ENCODE peak calls at places on chromosomes 1 and 21, in six cellular contexts. V is adrenal gland, Y is BJ, E is HTR-8/SVneo, A is H9, J is mucosa of gallbladder. I is an unnamed sample.
A peak's percentile ranks its signal among the peaks of the same experiment; 100 is the strongest.

GRCh38 chr1:60715970-60716369 is 366.4 kb upstream of the NFIA start:
- DNase-seq in V (no peak), Y (no peak), E (no peak), A (no peak), J (no peak), I (no peak)

GRCh38 chr1:169044296-169044695 is 62.2 kb upstream of the ATP1B1 start:
- DNase-seq in V (peak; percentile 21), Y (no peak), E (no peak), A (no peak), J (peak; percentile 16), I (no peak)

GRCh38 chr1:229295745-229296144 is 24.8 kb downstream of the RAB4A start:
- DNase-seq in V (no peak), Y (no peak), E (no peak), A (no peak), J (no peak), I (no peak)

GRCh38 chr1:97379387-97380075 is 541.3 kb downstream of the DPYD start:
- DNase-seq in V (no peak), Y (peak; percentile 41), E (no peak), A (no peak), J (no peak), I (no peak)

GRCh38 chr21:26715878-26716506 is 129.2 kb downstream of the ADAMTS1 start:
- DNase-seq in V (peak; percentile 61), Y (no peak), E (peak; percentile 65), A (peak; percentile 79), J (peak; percentile 33), I (no peak)

GRCh38 chr1:35856964-35857363 is 26.0 kb upstream of the AGO1 start:
- DNase-seq in V (no peak), Y (no peak), E (no peak), A (no peak), J (no peak), I (no peak)

GRCh38 chr21:33109574-33110339 is 39.8 kb downstream of the OLIG1 start:
- DNase-seq in V (no peak), Y (no peak), E (no peak), A (peak; percentile 64), J (no peak), I (no peak)

GRCh38 chr1:14613915-14614314 is 15.4 kb downstream of the KAZN start:
- DNase-seq in V (no peak), Y (no peak), E (no peak), A (no peak), J (no peak), I (no peak)

GRCh38 chr1:114011796-114012195 is 32.5 kb downstream of the OLFML3 start:
- DNase-seq in V (no peak), Y (no peak), E (no peak), A (no peak), J (no peak), I (no peak)